ENCODE peak calls at places on chromosomes 7 and 10, in four cellular contexts. G is lower leg skin, R is mucosa of descending colon, O is OCI-LY7. U is an unnamed sample.

GRCh38 chr7:93981480-93981874 is 22.7 kb downstream of the BET1 start:
- DNase-seq in G (no peak), R (peak; percentile 3), O (no peak), U (no peak)

GRCh38 chr7:37409456-37409855 is 39.2 kb downstream of the ELMO1 start:
- DNase-seq in G (no peak), R (no peak), O (no peak), U (no peak)

GRCh38 chr7:94562525-94562924 is 52.9 kb downstream of the CASD1 start:
- DNase-seq in G (no peak), R (no peak), O (no peak), U (no peak)

GRCh38 chr7:17501461-17502208 is 203.2 kb downstream of the AHR start:
- DNase-seq in G (no peak), R (no peak), O (no peak), U (no peak)

GRCh38 chr10:44376504-44377099 is 8.3 kb downstream of the CXCL12 start:
- DNase-seq in G (no peak), R (no peak), O (no peak), U (no peak)

GRCh38 chr7:45185028-45185863 is 27.7 kb downstream of the RAMP3 start:
- DNase-seq in G (no peak), R (no peak), O (no peak), U (no peak)

GRCh38 chr10:127720903-127721302 is 16.1 kb upstream of the FOXI2 start:
- DNase-seq in G (no peak), R (no peak), O (no peak), U (no peak)

GRCh38 chr10:70241081-70241480 is 7.9 kb upstream of the PPA1 start:
- DNase-seq in G (no peak), R (no peak), O (no peak), U (no peak)

GRCh38 chr7:33485746-33486491 is 356.6 kb downstream of the BBS9 start:
- DNase-seq in G (no peak), R (no peak), O (no peak), U (no peak)

GRCh38 chr7:108211382-108212201 is 81.4 kb upstream of the LAMB4 start:
- DNase-seq in G (no peak), R (peak; percentile 21), O (no peak), U (no peak)

GRCh38 chr10:78523453-78523852 is 489.8 kb downstream of the RPS24 start:
- DNase-seq in G (no peak), R (no peak), O (no peak), U (no peak)

GRCh38 chr10:33347227-33347626 is 12.8 kb upstream of the NRP1 start:
- DNase-seq in G (no peak), R (no peak), O (no peak), U (no peak)

GRCh38 chr10:90435296-90435695 is 422.5 kb downstream of the HTR7 start:
- DNase-seq in G (no peak), R (no peak), O (no peak), U (no peak)

GRCh38 chr10:80157561-80157960 is 25.0 kb downstream of the PLAC9 start:
- DNase-seq in G (no peak), R (no peak), O (no peak), U (no peak)

GRCh38 chr7:158285383-158285770 is 302.2 kb downstream of the PTPRN2 start:
- DNase-seq in G (no peak), R (no peak), O (no peak), U (no peak)

GRCh38 chr7:10974717-10975032 is 1.0 kb downstream of the PHF14 start:
- DNase-seq in G (no peak), R (no peak), O (no peak), U (no peak)

GRCh38 chr7:50211306-50212015 is 93.1 kb upstream of the IKZF1 start:
- DNase-seq in G (no peak), R (no peak), O (no peak), U (no peak)

GRCh38 chr7:77439572-77439971 is 23.4 kb upstream of the GSAP start:
- DNase-seq in G (peak; percentile 25), R (peak; percentile 62), O (no peak), U (no peak)

GRCh38 chr7:23431596-23432284 is 38.6 kb downstream of the IGF2BP3 start:
- DNase-seq in G (no peak), R (no peak), O (peak; percentile 26), U (no peak)

GRCh38 chr7:28854750-28855074 is 103.4 kb downstream of the TRIL start:
- DNase-seq in G (no peak), R (no peak), O (no peak), U (no peak)

GRCh38 chr10:27611209-27611608 is 107.1 kb downstream of the RAB18 start:
- DNase-seq in G (no peak), R (no peak), O (no peak), U (no peak)

GRCh38 chr7:23530355-23530754 is 1.4 kb downstream of the TRA2A start:
- DNase-seq in G (no peak), R (peak; percentile 18), O (peak; percentile 71), U (no peak)

GRCh38 chr10:24238527-24239247 is 29.7 kb downstream of the KIAA1217 start:
- DNase-seq in G (no peak), R (peak; percentile 53), O (no peak), U (no peak)

GRCh38 chr7:68247566-68247965 is 1250.9 kb downstream of the TYW1 start:
- DNase-seq in G (no peak), R (no peak), O (no peak), U (no peak)

GRCh38 chr7:111708072-111708471 is 145.8 kb upstream of the IMMP2L start:
- DNase-seq in G (no peak), R (no peak), O (no peak), U (no peak)

GRCh38 chr10:19699299-19699698 is 116.9 kb upstream of the PLXDC2 start:
- DNase-seq in G (no peak), R (no peak), O (no peak), U (no peak)

GRCh38 chr7:98280791-98281756 is at the start of gene BRI3:
- DNase-seq in G (peak; percentile 88), R (peak; percentile 98), O (peak; percentile 93), U (peak; percentile 81)

GRCh38 chr7:45682836-45683555 is 108.8 kb downstream of the ADCY1 start:
- DNase-seq in G (peak; percentile 8), R (no peak), O (no peak), U (no peak)

GRCh38 chr10:84205049-84205852 is 10.9 kb downstream of the CDHR1 start:
- DNase-seq in G (no peak), R (peak; percentile 86), O (peak; percentile 67), U (no peak)
- TF ChIP-seq CTCF in G (no peak), R (peak; percentile 62), O (peak; percentile 91), U (no peak)

GRCh38 chr7:121001932-121002754 is 13.6 kb downstream of the CPED1 start:
- DNase-seq in G (no peak), R (no peak), O (no peak), U (no peak)
- TF ChIP-seq CTCF in G (no peak), R (no peak), O (no peak), U (no peak)

GRCh38 chr7:19017374-19017773 is 100.1 kb downstream of the TWIST1 start:
- DNase-seq in G (no peak), R (no peak), O (no peak), U (no peak)
- TF ChIP-seq CTCF in G (no peak), R (no peak), O (no peak), U (no peak)

DNA sequence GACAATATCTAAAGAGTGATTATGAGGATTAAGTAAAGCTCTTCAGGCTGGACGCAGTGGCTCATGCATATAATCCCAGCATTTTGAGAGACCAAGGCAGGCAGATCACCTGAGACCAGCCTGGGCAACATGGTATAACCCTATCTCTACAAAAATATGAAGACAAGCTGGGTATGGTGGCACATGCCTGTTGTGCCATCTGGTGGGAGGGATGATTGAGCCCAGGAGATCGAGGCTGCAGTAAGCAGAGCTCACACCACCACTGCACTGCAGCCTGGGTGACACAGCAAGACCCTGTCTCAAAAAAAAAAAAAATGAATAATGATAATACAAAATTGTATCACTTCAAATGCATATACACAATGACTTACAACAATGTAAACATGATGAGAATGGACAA is 195.6 kb upstream of the AUTS2 start:
- DNase-seq in G (no peak), R (no peak), O (no peak), U (no peak)
- TF ChIP-seq CTCF in G (no peak), R (no peak), O (no peak), U (no peak)